ENCODE peak calls at places on chromosome 14, in eight cellular contexts. Q, W, Y, K, V, S, Z and U are unnamed samples.

GRCh38 chr14:98714604-98715003 is 557.4 kb downstream of the BCL11B start:
- DNase-seq in Q (no peak), W (no peak), Y (no peak), K (no peak), V (no peak), S (no peak), Z (no peak), U (no peak)

GRCh38 chr14:46051801-46052200 is 599.8 kb downstream of the RPL10L start:
- DNase-seq in Q (no peak), W (no peak), Y (no peak), K (no peak), V (no peak), S (no peak), Z (no peak), U (peak; percentile 8)

GRCh38 chr14:39015360-39015961 is 87.6 kb downstream of the SEC23A start:
- DNase-seq in Q (no peak), W (no peak), Y (no peak), K (no peak), V (peak; percentile 69), S (no peak), Z (no peak), U (peak; percentile 80)

GRCh38 chr14:91185721-91186120 is 58.8 kb downstream of the GPR68 start:
- DNase-seq in Q (no peak), W (no peak), Y (no peak), K (no peak), V (no peak), S (no peak), Z (no peak), U (no peak)

GRCh38 chr14:58272589-58273372 is 25.6 kb upstream of the ARID4A start:
- DNase-seq in Q (no peak), W (no peak), Y (no peak), K (no peak), V (peak; percentile 30), S (no peak), Z (peak; percentile 36), U (no peak)

GRCh38 chr14:67644428-67644827 is 24.7 kb downstream of the ARG2 start:
- DNase-seq in Q (no peak), W (no peak), Y (no peak), K (no peak), V (no peak), S (no peak), Z (no peak), U (no peak)

GRCh38 chr14:70791971-70792370 is 17.3 kb downstream of the MAP3K9 start:
- DNase-seq in Q (no peak), W (no peak), Y (no peak), K (no peak), V (no peak), S (no peak), Z (no peak), U (no peak)

GRCh38 chr14:61611880-61612630 is 83.3 kb upstream of the HIF1A start:
- DNase-seq in Q (no peak), W (no peak), Y (no peak), K (no peak), V (no peak), S (no peak), Z (no peak), U (no peak)

GRCh38 chr14:102870994-102871831 is 51.2 kb upstream of the AMN start:
- DNase-seq in Q (no peak), W (no peak), Y (no peak), K (no peak), V (no peak), S (no peak), Z (no peak), U (no peak)

GRCh38 chr14:64758711-64759554 is 54.7 kb downstream of the PLEKHG3 start:
- DNase-seq in Q (no peak), W (no peak), Y (peak; percentile 79), K (peak; percentile 70), V (no peak), S (no peak), Z (no peak), U (peak; percentile 58)

GRCh38 chr14:63632932-63633514 is 8.6 kb downstream of the WDR89 start:
- DNase-seq in Q (peak; percentile 48), W (no peak), Y (no peak), K (no peak), V (peak; percentile 55), S (no peak), Z (no peak), U (peak; percentile 37)

GRCh38 chr14:99722741-99723140 is 38.6 kb downstream of the CYP46A1 start:
- DNase-seq in Q (no peak), W (no peak), Y (no peak), K (no peak), V (no peak), S (no peak), Z (no peak), U (no peak)

GRCh38 chr14:59427653-59428578 is 37.3 kb downstream of the GPR135 start:
- DNase-seq in Q (no peak), W (no peak), Y (peak; percentile 85), K (no peak), V (no peak), S (no peak), Z (no peak), U (no peak)

GRCh38 chr14:21924479-21924878 is 250.9 kb upstream of the OR4E1 start:
- DNase-seq in Q (peak; percentile 76), W (no peak), Y (no peak), K (no peak), V (no peak), S (no peak), Z (no peak), U (no peak)

GRCh38 chr14:21921453-21921852 is 247.8 kb upstream of the OR4E1 start:
- DNase-seq in Q (no peak), W (no peak), Y (no peak), K (no peak), V (no peak), S (no peak), Z (no peak), U (no peak)

GRCh38 chr14:21917699-21918436 is 244.2 kb upstream of the OR4E1 start:
- DNase-seq in Q (peak; percentile 63), W (no peak), Y (no peak), K (peak; percentile 44), V (peak; percentile 68), S (no peak), Z (peak; percentile 47), U (peak; percentile 46)

DNA sequence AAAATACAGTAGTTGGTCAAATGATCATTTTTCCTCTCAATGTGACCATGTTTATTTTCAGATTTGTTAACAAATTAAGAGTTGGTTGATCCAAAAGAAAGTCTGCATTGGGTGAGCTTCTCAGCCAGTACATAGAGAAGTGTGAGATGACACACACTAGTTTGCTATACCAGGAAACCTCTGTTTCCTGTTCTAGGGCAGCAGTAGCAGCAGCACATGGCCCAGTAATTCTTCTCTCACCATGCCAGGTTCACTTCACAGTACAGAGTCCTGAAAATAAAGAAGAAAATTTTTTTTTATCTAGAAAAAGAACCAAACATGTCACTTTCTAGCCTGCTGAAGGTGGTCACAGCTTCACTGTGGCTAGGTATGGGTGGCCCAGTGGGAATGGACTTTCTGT is 250.2 kb upstream of the OR4E1 start:
- DNase-seq in Q (peak; percentile 56), W (no peak), Y (no peak), K (no peak), V (no peak), S (no peak), Z (no peak), U (no peak)
- H3K4me3 ChIP-seq in Q (peak overlapping the region; percentile 53), W (no peak overlapping the region), Y (no peak overlapping the region), K (no peak overlapping the region), V (no peak overlapping the region), S (no peak overlapping the region), Z (no peak overlapping the region), U (no peak overlapping the region)

DNA sequence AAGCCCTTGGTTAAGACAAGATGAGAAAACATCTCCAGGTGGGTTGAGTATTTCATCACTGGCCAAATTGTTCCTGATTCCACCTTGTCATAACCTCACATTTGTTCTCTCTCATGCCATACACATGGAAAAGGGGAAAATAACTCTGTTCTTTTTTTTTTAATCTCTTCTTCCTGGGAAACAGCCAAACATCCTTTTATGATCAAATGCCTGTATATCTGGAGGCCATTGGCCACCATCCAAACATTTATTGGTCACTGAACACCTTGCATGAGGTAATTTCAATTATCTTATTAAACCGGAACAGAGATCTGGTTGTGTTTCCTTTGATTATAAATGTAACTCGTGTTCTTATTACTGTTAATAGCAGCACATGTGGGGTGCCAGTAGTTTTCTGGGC is 469.6 kb downstream of the NPAS3 start:
- DNase-seq in Q (no peak), W (no peak), Y (no peak), K (no peak), V (no peak), S (no peak), Z (no peak), U (peak; percentile 9)
- H3K9me3 ChIP-seq in Q (no peaks in the 10 kb centered on the region), W (peaks cover 12% of the 10 kb centered on the region), Y (peaks cover 2% of the 10 kb centered on the region), K (peaks cover 2% of the 10 kb centered on the region), V (peaks cover 15% of the 10 kb centered on the region), S (no peaks in the 10 kb centered on the region), Z (no peaks in the 10 kb centered on the region), U (peaks cover 13% of the 10 kb centered on the region)

DNA sequence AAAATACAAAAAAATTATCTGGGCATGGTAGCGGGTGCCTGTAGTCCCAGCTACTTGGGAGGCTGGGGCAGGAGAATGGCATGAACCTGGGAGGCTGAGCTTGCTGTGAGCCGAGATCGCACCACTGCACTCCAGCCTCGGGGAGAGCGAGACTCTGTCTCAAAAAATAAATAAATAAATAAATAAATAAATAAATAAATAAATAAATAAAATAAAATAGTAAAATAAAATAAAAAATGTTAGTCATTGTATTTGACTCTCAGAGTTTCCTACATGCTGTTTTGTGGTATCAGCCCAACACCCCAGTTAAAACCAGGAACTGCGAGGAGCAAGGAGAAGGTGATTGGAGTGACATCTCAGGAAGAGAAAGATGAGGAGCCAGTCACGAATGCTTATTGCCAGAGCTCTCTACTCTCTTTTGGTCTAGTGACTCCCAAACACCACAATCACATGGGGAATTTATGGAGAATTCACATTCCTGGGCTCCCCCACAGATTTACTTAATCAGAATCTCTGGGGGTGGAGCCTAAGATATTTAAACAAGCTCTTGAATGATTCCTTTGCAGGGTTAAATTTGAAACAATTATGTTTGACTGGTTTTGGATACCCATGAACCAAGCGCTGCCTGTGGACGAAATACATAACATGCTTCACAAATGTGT is 15.4 kb upstream of the SALL2 start:
- DNase-seq in Q (no peak), W (no peak), Y (no peak), K (no peak), V (no peak), S (no peak), Z (no peak), U (no peak)
- H3K27me3 ChIP-seq in Q (peaks cover 11% of the 10 kb centered on the region), W (peaks cover 38% of the 10 kb centered on the region), Y (no peaks in the 10 kb centered on the region), K (peaks cover 13% of the 10 kb centered on the region), V (no peaks in the 10 kb centered on the region), S (no peaks in the 10 kb centered on the region), Z (no peaks in the 10 kb centered on the region), U (peaks cover 8% of the 10 kb centered on the region)

GRCh38 chr14:55026793-55027560 is at the start of the genes SOCS4 and WDHD1:
- DNase-seq in Q (peak; percentile 97), W (peak; percentile 100), Y (peak; percentile 98), K (peak; percentile 95), V (peak; percentile 96), S (peak; percentile 45), Z (peak; percentile 96), U (peak; percentile 93)

GRCh38 chr14:55026441-55026792 is 482 bp downstream of the WDHD1 start:
- DNase-seq in Q (no peak), W (no peak), Y (no peak), K (no peak), V (no peak), S (no peak), Z (no peak), U (no peak)

GRCh38 chr14:55028476-55028875 is 1.4 kb downstream of the SOCS4 start:
- DNase-seq in Q (no peak), W (no peak), Y (no peak), K (no peak), V (no peak), S (no peak), Z (no peak), U (no peak)

GRCh38 chr14:55028066-55028465 is 1.0 kb downstream of the SOCS4 start:
- DNase-seq in Q (no peak), W (no peak), Y (no peak), K (no peak), V (peak; percentile 9), S (no peak), Z (no peak), U (peak; percentile 24)

GRCh38 chr14:55031190-55031589 is 4.2 kb downstream of the SOCS4 start:
- DNase-seq in Q (no peak), W (no peak), Y (no peak), K (no peak), V (peak; percentile 73), S (no peak), Z (no peak), U (no peak)
- H3K4me3 ChIP-seq in Q (no peak overlapping the region), W (no peak overlapping the region), Y (no peak overlapping the region), K (no peak overlapping the region), V (peak overlapping the region; percentile 4), S (no peak overlapping the region), Z (no peak overlapping the region), U (no peak overlapping the region)